ENCODE peak calls at places on chromosomes 3 and 15, in seven cellular contexts. A is Jurkat, Clone E6-1; W is stimulated activated CD4-positive, alpha-beta T cell treated with anti-CD3 and anti-CD28 coated beads, Interleukin-2, amount 100 ng/mL, for 4 hours; I is SW480; E is tibial artery; B is kidney glomerular epithelial cell; J is activated CD4-positive, alpha-beta T cell treated with anti-CD3 and anti-CD28 coated beads for 36 hours. R is an unnamed sample.

GRCh38 chr3:55897573-55898224 is 410.6 kb upstream of the WNT5A start:
- DNase-seq in A (no peak), W (no peak), I (peak; percentile 29), E (no peak), B (no peak), J (no peak), R (peak; percentile 42)

GRCh38 chr3:54366839-54367238 is 244.5 kb downstream of the CACNA2D3 start:
- DNase-seq in A (no peak), W (no peak), I (no peak), E (no peak), B (no peak), J (no peak), R (no peak)

GRCh38 chr3:41198526-41198925 is 779 bp upstream of the CTNNB1 start:
- DNase-seq in A (no peak), W (no peak), I (peak; percentile 75), E (peak; percentile 74), B (no peak), J (no peak), R (peak; percentile 27)

GRCh38 chr15:94231728-94232086 is 346 bp downstream of the MCTP2 start:
- DNase-seq in A (no peak), W (no peak), I (peak; percentile 64), E (no peak), B (no peak), J (peak; percentile 51), R (no peak)

GRCh38 chr3:45060165-45060897 is 34.2 kb downstream of the CLEC3B start:
- DNase-seq in A (no peak), W (no peak), I (no peak), E (no peak), B (no peak), J (no peak), R (no peak)

GRCh38 chr3:193240850-193241706 is at the start of gene PLAAT1:
- DNase-seq in A (no peak), W (no peak), I (peak; percentile 81), E (peak; percentile 71), B (peak; percentile 59), J (peak; percentile 56), R (peak; percentile 93)

GRCh38 chr15:77974098-77974414 is 103.5 kb downstream of the TBC1D2B start:
- DNase-seq in A (no peak), W (no peak), I (no peak), E (peak; percentile 82), B (no peak), J (no peak), R (peak; percentile 38)

GRCh38 chr3:100006570-100007271 is 107.6 kb downstream of the FILIP1L start:
- DNase-seq in A (no peak), W (no peak), I (no peak), E (no peak), B (peak; percentile 66), J (no peak), R (no peak)

GRCh38 chr3:38002291-38002876 is 11.8 kb downstream of the VILL start:
- DNase-seq in A (no peak), W (no peak), I (no peak), E (no peak), B (no peak), J (no peak), R (no peak)

GRCh38 chr15:65829150-65829764 is 37.2 kb upstream of the DENND4A start:
- DNase-seq in A (peak; percentile 40), W (no peak), I (peak; percentile 48), E (no peak), B (peak; percentile 21), J (no peak), R (peak; percentile 26)

GRCh38 chr15:60673918-60674558 is 195.1 kb upstream of the ICE2 start:
- DNase-seq in A (no peak), W (peak; percentile 35), I (peak; percentile 87), E (peak; percentile 73), B (peak; percentile 89), J (peak; percentile 75), R (peak; percentile 71)

GRCh38 chr3:188974856-188975611 is 196.7 kb upstream of the TPRG1 start:
- DNase-seq in A (peak; percentile 94), W (no peak), I (no peak), E (no peak), B (no peak), J (peak; percentile 14), R (no peak)

GRCh38 chr3:191356586-191357439 is 26.5 kb upstream of the UTS2B start:
- DNase-seq in A (no peak), W (no peak), I (no peak), E (peak; percentile 65), B (peak; percentile 89), J (no peak), R (no peak)

GRCh38 chr3:47715928-47716327 is 65.8 kb downstream of the SMARCC1 start:
- DNase-seq in A (no peak), W (no peak), I (no peak), E (no peak), B (no peak), J (no peak), R (no peak)

GRCh38 chr3:186235554-186235953 is 126.5 kb downstream of the DGKG start:
- DNase-seq in A (no peak), W (no peak), I (no peak), E (no peak), B (no peak), J (peak; percentile 50), R (no peak)

GRCh38 chr3:196287066-196287404 is 491 bp downstream of the PCYT1A start:
- DNase-seq in A (no peak), W (peak; percentile 3), I (no peak), E (peak; percentile 68), B (no peak), J (peak; percentile 48), R (peak; percentile 14)

GRCh38 chr15:40543631-40544294 is 21.1 kb downstream of the CCDC32 start:
- DNase-seq in A (peak; percentile 27), W (no peak), I (no peak), E (no peak), B (no peak), J (no peak), R (no peak)

GRCh38 chr3:50184242-50184978 is 7.0 kb upstream of the GNAT1 start:
- DNase-seq in A (no peak), W (no peak), I (no peak), E (no peak), B (no peak), J (no peak), R (no peak)